ENCODE peak calls at places on chromosome 12, in eight cellular contexts. A is amniotic stem cell, P is iPS-NIHi11, Z is GM12878, C is NCI-H1105 treated with DMSO at 0.1 percent for 48 hours, R is brain pericyte, W is NCI-H1092 treated with DMSO at 0.1 percent for 48 hours, B is MCF 10A. X is an unnamed sample.

GRCh38 chr12:71594214-71594948 is 69.3 kb downstream of the ZFC3H1 start:
- DNase-seq in A (no peak), P (no peak), Z (no peak), C (no peak), R (no peak), W (no peak), B (no peak), X (no peak)

GRCh38 chr12:118513554-118513953 is 137.2 kb downstream of the SUDS3 start:
- DNase-seq in A (no peak), P (no peak), Z (no peak), C (no peak), R (no peak), W (no peak), B (no peak), X (no peak)

GRCh38 chr12:108063192-108063591 is 65.9 kb upstream of the WSCD2 start:
- DNase-seq in A (no peak), P (peak), Z (no peak), C (peak), R (no peak), W (peak), B (peak), X (no peak)

GRCh38 chr12:64938179-64938578 is 113.7 kb downstream of the TBC1D30 start:
- DNase-seq in A (no peak), P (no peak), Z (no peak), C (no peak), R (no peak), W (no peak), B (no peak), X (no peak)

GRCh38 chr12:112971248-112971647 is 7.1 kb upstream of the OAS2 start:
- DNase-seq in A (no peak), P (no peak), Z (no peak), C (peak), R (no peak), W (no peak), B (no peak), X (peak)

GRCh38 chr12:38507839-38508238 is 191.3 kb downstream of the ALG10B start:
- DNase-seq in A (no peak), P (no peak), Z (no peak), C (no peak), R (no peak), W (no peak), B (peak), X (no peak)

GRCh38 chr12:69570545-69571399 is 14.5 kb upstream of the CCT2 start:
- DNase-seq in A (peak), P (peak), Z (peak), C (peak), R (no peak), W (peak), B (peak), X (peak)

GRCh38 chr12:52054231-52054837 is 3.1 kb downstream of the NR4A1 start:
- DNase-seq in A (no peak), P (no peak), Z (no peak), C (no peak), R (no peak), W (no peak), B (no peak), X (no peak)

GRCh38 chr12:6605425-6606330 is 1.5 kb downstream of the CHD4 start:
- DNase-seq in A (no peak), P (peak), Z (no peak), C (no peak), R (no peak), W (peak), B (peak), X (no peak)

X was measured in COR-L47.